ENCODE peak calls at places on chromosomes 3 and 15, in four cellular contexts. M, F, P and V are unnamed samples.
A peak's percentile ranks its signal among the peaks of the same experiment; 100 is the strongest.

GRCh38 chr3:171225698-171226097 is 199.2 kb upstream of the SLC2A2 start:
- DNase-seq in M (peak; percentile 54), F (no peak), P (peak; percentile 66), V (peak; percentile 19)

GRCh38 chr15:90402230-90402629 is 14.2 kb downstream of the IQGAP1 start:
- DNase-seq in M (peak; percentile 64), F (peak; percentile 76), P (peak; percentile 87), V (peak; percentile 68)

GRCh38 chr3:191244242-191244867 is 45.3 kb downstream of the OSTN start:
- DNase-seq in M (peak; percentile 27), F (peak; percentile 31), P (peak; percentile 53), V (peak; percentile 63)

GRCh38 chr15:74392402-74392876 is 25.0 kb upstream of the CYP11A1 start:
- DNase-seq in M (no peak), F (peak; percentile 44), P (peak; percentile 27), V (no peak)

GRCh38 chr3:147113293-147114045 is 292.9 kb downstream of the ZIC4 start:
- DNase-seq in M (peak; percentile 84), F (peak; percentile 93), P (peak; percentile 93), V (no peak)

GRCh38 chr15:80118956-80119355 is 33.8 kb upstream of the FAH start:
- DNase-seq in M (no peak), F (no peak), P (no peak), V (no peak)

GRCh38 chr3:151328298-151329036 is 882 bp downstream of the P2RY13 start:
- DNase-seq in M (no peak), F (no peak), P (peak; percentile 44), V (no peak)

GRCh38 chr3:66165679-66166078 is 55.1 kb upstream of the SLC25A26 start:
- DNase-seq in M (no peak), F (no peak), P (no peak), V (no peak)

GRCh38 chr3:12486001-12486400 is 1.7 kb downstream of the TSEN2 start:
- DNase-seq in M (no peak), F (no peak), P (no peak), V (no peak)

GRCh38 chr15:88859550-88859949 is 35.8 kb downstream of the HAPLN3 start:
- DNase-seq in M (no peak), F (no peak), P (no peak), V (no peak)